ENCODE peak calls at places on chromosomes 11 and 22, in seven cellular contexts. A, V, P, G, I, Z and W are unnamed samples.

GRCh38 chr11:102451693-102452460 is 688 bp downstream of the TMEM123 start:
- DNase-seq in A (peak), P (peak), V (peak), G (peak), Z (peak), I (peak), W (peak)

GRCh38 chr11:1103401-1104360 is 29.0 kb downstream of the MUC2 start:
- DNase-seq in Z (no peak), P (peak), I (no peak), V (no peak), G (no peak), A (no peak), W (no peak)

GRCh38 chr11:107711861-107712260 is at the start of gene SLN:
- DNase-seq in Z (no peak), A (no peak), I (no peak), V (no peak), G (no peak), P (no peak), W (no peak)

GRCh38 chr11:7576671-7577225 is 62.9 kb downstream of the PPFIBP2 start:
- DNase-seq in Z (no peak), V (peak), A (no peak), G (no peak), I (peak), P (no peak), W (no peak)

GRCh38 chr11:109401532-109401931 is 20.5 kb upstream of the C11orf87 start:
- DNase-seq in A (no peak), P (no peak), Z (no peak), G (no peak), I (no peak), V (no peak), W (no peak)

GRCh38 chr22:50180727-50181521 is 4.8 kb upstream of the TRABD start:
- DNase-seq in Z (no peak), G (no peak), P (no peak), A (no peak), I (no peak), V (no peak), W (no peak)

GRCh38 chr11:95924414-95924760 is 480 bp upstream of the MTMR2 start:
- DNase-seq in G (no peak), Z (no peak), V (peak), I (no peak), P (no peak), A (no peak), W (no peak)

GRCh38 chr11:31397239-31397834 is 27.7 kb downstream of the DNAJC24 start:
- DNase-seq in V (peak), I (no peak), A (peak), Z (no peak), G (peak), P (no peak), W (no peak)

GRCh38 chr11:107593941-107594340 is 3.0 kb downstream of the ELMOD1 start:
- DNase-seq in V (peak), A (no peak), I (no peak), G (peak), P (no peak), Z (no peak), W (no peak)

GRCh38 chr11:82174610-82175009 is 559.1 kb downstream of the FAM181B start:
- DNase-seq in G (peak), Z (no peak), A (no peak), V (no peak), I (no peak), P (no peak), W (no peak)

GRCh38 chr11:113278481-113278880 is 35.9 kb upstream of the TTC12 start:
- DNase-seq in G (no peak), P (no peak), A (no peak), V (no peak), I (no peak), Z (no peak), W (no peak)

GRCh38 chr11:103700605-103701004 is 335.8 kb upstream of the DDI1 start:
- DNase-seq in V (no peak), G (no peak), I (no peak), Z (no peak), A (no peak), P (no peak), W (no peak)

GRCh38 chr22:31491218-31491962 is 1.7 kb upstream of the EIF4ENIF1 start:
- DNase-seq in A (no peak), V (no peak), I (no peak), P (no peak), Z (no peak), G (no peak), W (no peak)

GRCh38 chr22:33867118-33867863 is 53.0 kb downstream of the LARGE1 start:
- DNase-seq in P (no peak), G (no peak), V (no peak), I (peak), A (no peak), Z (no peak), W (no peak)

GRCh38 chr11:57071829-57072228 is 83.1 kb downstream of the OR5AK2 start:
- DNase-seq in Z (no peak), G (no peak), V (no peak), P (no peak), I (no peak), A (no peak), W (no peak)

GRCh38 chr22:48332438-48333322 is 1495.0 kb downstream of the BRD1 start:
- DNase-seq in V (no peak), Z (no peak), I (no peak), P (no peak), G (no peak), A (no peak), W (no peak)